ENCODE peak calls at places on chromosomes 6 and 20, in eight cellular contexts. K, U, Z, G, D, W, V and J are unnamed samples.

GRCh38 chr6:344816-345340 is 46.7 kb upstream of the IRF4 start:
- DNase-seq in W (no peak), K (no peak), U (peak; percentile 92), G (no peak), Z (no peak), V (peak; percentile 53), D (no peak), J (no peak)

GRCh38 chr6:2948228-2949025 is 22.9 kb downstream of the SERPINB6 start:
- DNase-seq in K (no peak), U (no peak), Z (no peak), D (no peak), G (no peak), V (no peak), W (no peak), J (no peak)

GRCh38 chr6:151276112-151276745 is 36.5 kb downstream of the AKAP12 start:
- DNase-seq in U (peak; percentile 80), V (peak; percentile 43), Z (no peak), W (no peak), K (no peak), D (peak; percentile 76), G (peak; percentile 32), J (peak; percentile 78)

GRCh38 chr6:112311950-112312547 is 35.1 kb upstream of the RFPL4B start:
- DNase-seq in U (no peak), K (no peak), W (no peak), D (no peak), Z (no peak), V (peak; percentile 38), G (no peak), J (no peak)

GRCh38 chr6:30219244-30219643 is 6.0 kb upstream of the TRIM26 start:
- DNase-seq in G (no peak), U (no peak), K (no peak), D (no peak), V (peak; percentile 44), W (no peak), Z (no peak), J (no peak)

GRCh38 chr6:50330963-50331362 is 281.2 kb upstream of the DEFB112 start:
- DNase-seq in D (no peak), U (no peak), V (no peak), W (no peak), Z (no peak), G (no peak), K (no peak), J (no peak)

GRCh38 chr6:170025341-170026271 is 265.3 kb downstream of the DLL1 start:
- DNase-seq in V (no peak), U (no peak), Z (no peak), K (peak; percentile 17), G (no peak), W (no peak), D (no peak), J (no peak)

GRCh38 chr6:19538086-19538485 is 299.1 kb upstream of the ID4 start:
- DNase-seq in U (no peak), D (no peak), K (peak; percentile 93), Z (no peak), G (no peak), V (no peak), W (no peak), J (no peak)

GRCh38 chr6:32774428-32774827 is 11.1 kb upstream of the HLA-DQB2 start:
- DNase-seq in U (no peak), V (no peak), Z (no peak), W (no peak), D (no peak), G (no peak), K (no peak), J (no peak)

GRCh38 chr6:161186173-161186769 is 87.6 kb downstream of the AGPAT4 start:
- DNase-seq in G (peak; percentile 16), D (peak; percentile 70), V (peak; percentile 90), Z (no peak), K (no peak), U (peak; percentile 96), W (peak; percentile 91), J (peak; percentile 94)

GRCh38 chr6:107198631-107199416 is 83.5 kb upstream of the BEND3 start:
- DNase-seq in G (no peak), V (no peak), K (no peak), Z (no peak), D (no peak), U (no peak), W (no peak), J (no peak)

GRCh38 chr6:119986934-119987549 is 637.5 kb upstream of the MAN1A1 start:
- DNase-seq in D (no peak), K (no peak), G (no peak), W (no peak), U (no peak), V (no peak), Z (no peak), J (no peak)

GRCh38 chr6:105192707-105193465 is 13.1 kb upstream of the POPDC3 start:
- DNase-seq in U (peak; percentile 82), K (no peak), G (no peak), Z (no peak), W (no peak), D (peak; percentile 58), V (peak; percentile 78), J (no peak)

GRCh38 chr6:10695086-10695657 is 400 bp downstream of the PAK1IP1 start:
- DNase-seq in D (no peak), Z (no peak), K (no peak), W (no peak), V (peak; percentile 0), G (no peak), U (no peak), J (no peak)

GRCh38 chr6:30344868-30345671 is at the start of gene RPP21:
- DNase-seq in V (peak; percentile 70), G (peak; percentile 74), W (peak; percentile 28), D (peak; percentile 76), K (peak; percentile 73), Z (peak; percentile 77), U (peak; percentile 63), J (no peak)

GRCh38 chr20:61835301-61835700 is 230.4 kb downstream of the TAF4 start:
- DNase-seq in D (no peak), U (no peak), G (no peak), Z (no peak), V (no peak), W (no peak), K (no peak), J (no peak)

GRCh38 chr6:23704655-23705054 is 421.4 kb upstream of the NRSN1 start:
- DNase-seq in U (no peak), D (no peak), W (no peak), G (no peak), V (no peak), Z (no peak), K (no peak), J (no peak)

GRCh38 chr6:148559848-148560433 is 186.9 kb upstream of the UST start:
- DNase-seq in K (peak; percentile 44), D (peak; percentile 70), Z (peak; percentile 60), U (peak; percentile 20), V (peak; percentile 67), G (peak; percentile 51), W (no peak), J (peak; percentile 16)

GRCh38 chr6:156280131-156280530 is 497.0 kb upstream of the ARID1B start:
- DNase-seq in G (no peak), D (no peak), W (peak; percentile 41), K (no peak), U (no peak), Z (no peak), V (no peak), J (no peak)

GRCh38 chr20:31835977-31836852 is 9.2 kb downstream of the FOXS1 start:
- DNase-seq in V (peak; percentile 92), U (peak; percentile 91), K (peak; percentile 75), G (peak; percentile 94), D (peak; percentile 90), W (peak; percentile 87), Z (peak; percentile 79), J (peak; percentile 75)

GRCh38 chr6:46437671-46438221 is 53.5 kb downstream of the RCAN2 start:
- DNase-seq in G (peak; percentile 72), V (peak; percentile 33), Z (no peak), U (peak; percentile 7), W (no peak), D (no peak), K (no peak), J (no peak)

GRCh38 chr6:128275030-128275429 is 245.4 kb downstream of the PTPRK start:
- DNase-seq in K (no peak), Z (no peak), D (peak; percentile 23), V (peak; percentile 84), W (no peak), G (no peak), U (peak; percentile 60), J (no peak)

GRCh38 chr6:34174846-34175399 is 29.0 kb upstream of the GRM4 start:
- DNase-seq in Z (no peak), G (no peak), U (no peak), W (no peak), D (no peak), V (no peak), K (no peak), J (no peak)

GRCh38 chr20:63204362-63204761 is 11.6 kb downstream of the YTHDF1 start:
- DNase-seq in Z (no peak), D (no peak), G (no peak), V (no peak), U (no peak), K (no peak), W (no peak), J (no peak)

GRCh38 chr6:142184332-142184731 is 37.3 kb downstream of the VTA1 start:
- DNase-seq in U (no peak), G (no peak), V (no peak), Z (no peak), K (no peak), W (no peak), D (no peak), J (no peak)

GRCh38 chr6:130575971-130576370 is 210.2 kb downstream of the TMEM200A start:
- DNase-seq in D (no peak), U (no peak), V (no peak), K (no peak), Z (no peak), G (no peak), W (no peak), J (no peak)

GRCh38 chr20:2984956-2985661 is 58.3 kb upstream of the GNRH2 start:
- DNase-seq in D (peak; percentile 78), W (peak; percentile 57), K (no peak), V (peak; percentile 80), G (no peak), U (peak; percentile 66), Z (no peak), J (peak; percentile 4)

GRCh38 chr20:1555952-1556351 is 1.6 kb downstream of the SIRPD start:
- DNase-seq in K (no peak), D (no peak), Z (no peak), V (no peak), U (no peak), W (no peak), G (no peak), J (no peak)
- TF ChIP-seq CTCF in K (no peak), D (no peak), Z (no peak), V (no peak), U (no peak), W (no peak), G (no peak), J (no peak)

GRCh38 chr20:24724982-24725533 is 224.0 kb upstream of the CST7 start:
- DNase-seq in W (no peak), K (no peak), U (no peak), G (no peak), Z (no peak), D (no peak), V (no peak), J (no peak)
- H3K4me3 ChIP-seq in W (no peak overlapping the region), K (no peak overlapping the region), U (no peak overlapping the region), G (no peak overlapping the region), Z (no peak overlapping the region), D (no peak overlapping the region), V (no peak overlapping the region), J (no peak overlapping the region)

GRCh38 chr6:43575772-43576551 is at the start of the genes POLH and XPO5:
- DNase-seq in K (peak; percentile 86), W (peak; percentile 56), Z (peak; percentile 84), G (peak; percentile 92), U (peak; percentile 77), V (peak; percentile 88), D (peak; percentile 93), J (peak; percentile 61)
- TF ChIP-seq CTCF in K (no peak), W (no peak), Z (peak; percentile 21), G (no peak), U (no peak), V (peak; percentile 15), D (no peak), J (peak; percentile 16)

GRCh38 chr6:99514089-99514488 is 1.1 kb downstream of the USP45 start:
- DNase-seq in V (peak; percentile 15), D (peak; percentile 17), W (no peak), K (no peak), G (no peak), U (no peak), Z (no peak), J (no peak)
- H3K4me3 ChIP-seq in V (peak overlapping the region; percentile 33), D (peak overlapping the region; percentile 91), W (peak overlapping the region; percentile 86), K (peak overlapping the region; percentile 77), G (peak overlapping the region; percentile 76), U (peak overlapping the region; percentile 88), Z (no peak overlapping the region), J (peak overlapping the region; percentile 81)